ENCODE peak calls at places on chromosomes 2 and 18, in four cellular contexts. B, V, G and J are unnamed samples. For H3K36me3 and H3K27me3, the result is how much of the 10 kb centered on the place peaks cover.

GRCh38 chr2:240620859-240621258 is 4.4 kb upstream of the GPR35 start:
- DNase-seq in B (no peak), V (no peak), G (no peak), J (no peak)

GRCh38 chr2:130912471-130912870 is 75.8 kb downstream of the ARHGEF4 start:
- DNase-seq in B (no peak), V (no peak), G (no peak), J (no peak)

GRCh38 chr18:36688020-36688965 is 140.5 kb downstream of the TPGS2 start:
- DNase-seq in B (peak), V (no peak), G (peak), J (no peak)

GRCh38 chr2:70517804-70518203 is 35.8 kb downstream of the TGFA start:
- DNase-seq in B (no peak), V (no peak), G (no peak), J (no peak)

GRCh38 chr2:96564563-96564962 is 28.0 kb downstream of the ARID5A start:
- DNase-seq in B (no peak), V (no peak), G (no peak), J (no peak)

GRCh38 chr2:46798998-46799698 is 116.5 kb downstream of the MCFD2 start:
- DNase-seq in B (no peak), V (no peak), G (no peak), J (no peak)

GRCh38 chr18:80067897-80068296 is 33.7 kb downstream of the RBFA start:
- DNase-seq in B (no peak), V (no peak), G (no peak), J (no peak)

GRCh38 chr2:8984855-8985254 is 18.6 kb downstream of the MBOAT2 start:
- DNase-seq in B (no peak), V (no peak), G (no peak), J (no peak)

GRCh38 chr2:235026649-235027557 is 75.1 kb downstream of the SH3BP4 start:
- DNase-seq in B (peak), V (no peak), G (peak), J (no peak)

GRCh38 chr2:170928036-170928823 is 823 bp upstream of the GORASP2 start:
- DNase-seq in B (peak), V (no peak), G (no peak), J (no peak)

GRCh38 chr2:112093216-112093615 is 38.1 kb downstream of the TMEM87B start:
- DNase-seq in B (no peak), V (no peak), G (no peak), J (no peak)

GRCh38 chr2:149799296-149799695 is 211.7 kb upstream of the MMADHC start:
- DNase-seq in B (peak), V (no peak), G (no peak), J (peak)

GRCh38 chr2:240586919-240587800 is 626 bp downstream of the CAPN10 start:
- DNase-seq in B (peak), V (no peak), G (no peak), J (no peak)

GRCh38 chr2:161796192-161796591 is 172.0 kb downstream of the SLC4A10 start:
- DNase-seq in B (no peak), V (no peak), G (no peak), J (no peak)

GRCh38 chr2:163604941-163605555 is 130.8 kb downstream of the FIGN start:
- DNase-seq in B (no peak), V (no peak), G (no peak), J (no peak)

GRCh38 chr2:156935611-156936010 is 321.9 kb upstream of the GALNT5 start:
- DNase-seq in B (peak), V (no peak), G (no peak), J (peak)

GRCh38 chr2:238096311-238097011 is 3.7 kb upstream of the ESPNL start:
- DNase-seq in B (peak), V (no peak), G (no peak), J (no peak)

GRCh38 chr2:71714601-71715240 is 261.4 kb downstream of the DYSF start:
- DNase-seq in B (no peak), V (no peak), G (no peak), J (no peak)

GRCh38 chr2:70903171-70903570 is 32.5 kb upstream of the ATP6V1B1 start:
- DNase-seq in B (no peak), V (no peak), G (no peak), J (no peak)

GRCh38 chr2:15316370-15316814 is 244.7 kb downstream of the NBAS start:
- DNase-seq in B (peak), V (no peak), G (no peak), J (no peak)

GRCh38 chr2:180394305-180394704 is 387.2 kb upstream of the CWC22 start:
- DNase-seq in B (no peak), V (no peak), G (no peak), J (no peak)

GRCh38 chr2:67159929-67160328 is 237.2 kb upstream of the ETAA1 start:
- DNase-seq in B (no peak), V (peak), G (no peak), J (no peak)

GRCh38 chr2:139142252-139142651 is 362.1 kb upstream of the NXPH2 start:
- DNase-seq in B (peak), V (no peak), G (no peak), J (no peak)

GRCh38 chr2:7133521-7133920 is 216.3 kb downstream of the RNF144A start:
- DNase-seq in B (peak), V (no peak), G (no peak), J (no peak)

GRCh38 chr2:102391530-102391929 is 31.4 kb upstream of the IL18RAP start:
- DNase-seq in B (no peak), V (no peak), G (no peak), J (no peak)

GRCh38 chr2:30400151-30400954 is 46.7 kb upstream of the LCLAT1 start:
- DNase-seq in B (no peak), V (no peak), G (no peak), J (no peak)

GRCh38 chr2:42183775-42184174 is 14.6 kb downstream of the EML4 start:
- DNase-seq in B (no peak), V (no peak), G (no peak), J (no peak)

GRCh38 chr2:1685078-1685956 is 59.0 kb downstream of the PXDN start:
- DNase-seq in B (no peak), V (no peak), G (no peak), J (no peak)

GRCh38 chr2:1686784-1687105 is 57.6 kb downstream of the PXDN start:
- DNase-seq in B (no peak), V (no peak), G (no peak), J (peak)

GRCh38 chr2:1687254-1687653 is 57.1 kb downstream of the PXDN start:
- DNase-seq in B (no peak), V (no peak), G (no peak), J (no peak)

GRCh38 chr2:1688161-1688560 is 56.2 kb downstream of the PXDN start:
- DNase-seq in B (no peak), V (no peak), G (no peak), J (no peak)

DNA sequence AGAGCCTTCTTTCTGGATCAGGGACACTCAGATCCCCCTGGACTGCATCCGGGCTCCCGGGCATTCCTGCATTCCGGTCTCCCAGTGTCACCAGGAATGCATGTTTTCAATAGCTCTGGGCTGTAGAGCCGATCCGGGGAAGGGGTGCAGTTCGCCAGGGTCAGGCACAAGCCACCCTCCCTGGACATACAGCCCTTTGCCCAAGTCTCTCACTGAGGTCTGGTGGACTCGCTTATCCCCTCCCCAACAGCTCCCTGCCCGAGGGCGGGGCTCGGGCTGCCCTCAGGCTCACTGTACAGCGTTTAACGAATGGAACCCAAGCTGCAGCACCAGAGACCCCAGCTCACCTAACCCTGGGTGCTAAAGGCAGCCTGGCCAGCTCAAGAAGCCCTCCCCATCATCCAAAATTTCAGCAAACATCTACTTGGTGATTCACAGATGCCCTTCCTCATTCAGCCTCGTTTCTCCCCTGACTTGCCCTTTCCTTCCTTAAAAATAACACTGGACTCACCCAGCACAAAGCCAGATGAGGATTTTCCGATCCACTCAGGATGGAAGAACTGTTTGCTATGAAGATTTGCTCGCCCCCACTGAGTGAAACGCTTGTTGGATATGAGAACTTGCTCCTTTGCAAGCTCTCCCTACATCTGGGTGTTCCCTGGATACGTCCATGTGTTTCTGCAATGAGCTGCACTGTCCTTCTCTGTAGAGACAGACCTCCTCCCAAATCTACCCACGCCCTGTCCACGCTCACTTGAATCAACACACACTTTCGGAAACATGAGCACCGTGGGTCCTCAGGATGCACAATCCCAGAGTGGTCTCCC is 58.1 kb downstream of the PXDN start:
- DNase-seq in B (peak), V (no peak), G (no peak), J (peak)
- H3K36me3 ChIP-seq in B (under half), V (under half), G (under half), J (under half)

DNA sequence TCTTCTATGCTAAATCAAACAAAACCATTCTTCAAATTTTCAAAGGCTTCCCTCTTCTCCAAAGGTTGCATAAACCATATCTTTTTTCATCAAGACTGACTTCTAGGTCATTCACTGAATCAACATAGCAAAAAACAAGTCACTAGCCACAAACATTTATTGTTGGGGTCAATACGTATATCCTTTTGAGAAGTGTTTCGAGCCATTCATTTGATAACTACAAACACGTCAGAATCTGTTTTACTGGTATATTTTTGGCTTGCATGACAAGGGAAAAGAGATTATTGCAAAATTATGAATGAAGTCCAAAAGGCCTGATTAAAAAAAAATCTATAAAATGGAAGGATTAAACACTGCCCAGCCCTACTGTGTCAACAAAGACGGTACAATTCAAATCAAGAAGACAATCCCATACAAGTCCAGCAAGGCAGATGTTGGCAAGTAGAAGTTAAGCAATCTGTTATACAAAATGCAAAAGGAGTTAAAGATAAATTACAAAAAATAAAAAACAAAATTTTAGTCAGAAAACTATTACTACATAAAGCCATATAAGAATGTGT is 222.4 kb downstream of the SRBD1 start:
- DNase-seq in B (no peak), V (no peak), G (no peak), J (no peak)
- H3K27me3 ChIP-seq in B (under half), V (under half), G (under half), J (under half)

GRCh38 chr2:233247116-233247515 is 4.4 kb upstream of the ATG16L1 start:
- DNase-seq in B (no peak), V (no peak), G (no peak), J (no peak)
- H3K4me3 ChIP-seq in B (no peak), V (no peak), G (no peak), J (no peak)

GRCh38 chr2:219282375-219282774 is 3.2 kb downstream of the DNAJB2 start:
- DNase-seq in B (no peak), V (no peak), G (no peak), J (no peak)

GRCh38 chr2:219279916-219280516 is 850 bp downstream of the DNAJB2 start:
- DNase-seq in B (no peak), V (no peak), G (no peak), J (no peak)

GRCh38 chr2:219281588-219281987 is 2.4 kb downstream of the DNAJB2 start:
- DNase-seq in B (no peak), V (no peak), G (no peak), J (no peak)

GRCh38 chr2:219279151-219279915 is at the start of gene DNAJB2:
- DNase-seq in B (peak), V (peak), G (peak), J (peak)

GRCh38 chr2:219280682-219281081 is 1.5 kb downstream of the DNAJB2 start:
- DNase-seq in B (no peak), V (no peak), G (no peak), J (no peak)
- H3K36me3 ChIP-seq in B (under half), V (under half), G (under half), J (under half)

GRCh38 chr2:38444247-38444646 is 67.2 kb upstream of the ATL2 start:
- DNase-seq in B (peak), V (no peak), G (no peak), J (no peak)
- H3K27me3 ChIP-seq in B (under half), V (under half), G (under half), J (under half)